ENCODE peak calls at places on chromosome 21, in nine cellular contexts. L is fibroblast of pulmonary artery, P is pancreas, I is neuronal stem cell, X is testis, W is HFF-Myc, Q is MM.1S, T is adipocyte, S is H1. U is an unnamed sample.

GRCh38 chr21:39084073-39084472 is 99.2 kb downstream of the PSMG1 start:
- DNase-seq in L (no peak), P (no peak), I (no peak), X (no peak), W (no peak), Q (no peak), T (no peak), S (no peak), U (no peak)

GRCh38 chr21:26148071-26148470 is 22.5 kb downstream of the APP start:
- DNase-seq in L (peak; percentile 49), P (no peak), I (peak; percentile 73), X (no peak), W (no peak), Q (no peak), T (peak; percentile 38), S (no peak), U (peak; percentile 81)

GRCh38 chr21:41542727-41543126 is 34.8 kb upstream of the TMPRSS2 start:
- DNase-seq in L (no peak), P (no peak), I (no peak), X (no peak), W (no peak), Q (no peak), T (no peak), S (no peak), U (no peak)

GRCh38 chr21:36803801-36804452 is 105.0 kb downstream of the SIM2 start:
- DNase-seq in L (no peak), P (no peak), I (no peak), X (no peak), W (no peak), Q (no peak), T (no peak), S (no peak), U (no peak)

GRCh38 chr21:26055841-26056264 is 114.7 kb downstream of the APP start:
- DNase-seq in L (no peak), P (no peak), I (no peak), X (no peak), W (no peak), Q (no peak), T (no peak), S (no peak), U (no peak)

GRCh38 chr21:39064325-39065012 is 118.8 kb downstream of the PSMG1 start:
- DNase-seq in L (no peak), P (no peak), I (no peak), X (no peak), W (no peak), Q (no peak), T (no peak), S (no peak), U (peak; percentile 17)

GRCh38 chr21:21019681-21020080 is 21.5 kb downstream of the NCAM2 start:
- DNase-seq in L (no peak), P (no peak), I (no peak), X (no peak), W (no peak), Q (no peak), T (no peak), S (no peak), U (no peak)

GRCh38 chr21:21295303-21295702 is 297.1 kb downstream of the NCAM2 start:
- DNase-seq in L (no peak), P (no peak), I (no peak), X (no peak), W (no peak), Q (no peak), T (no peak), S (no peak), U (no peak)

GRCh38 chr21:31558839-31559367 is 100.6 kb upstream of the SOD1 start:
- DNase-seq in L (peak; percentile 95), P (peak; percentile 76), I (peak; percentile 96), X (peak; percentile 96), W (peak; percentile 29), Q (peak; percentile 99), T (peak; percentile 96), S (peak; percentile 92), U (peak; percentile 98)

GRCh38 chr21:37339527-37339889 is 27.1 kb upstream of the DYRK1A start:
- DNase-seq in L (peak; percentile 57), P (no peak), I (no peak), X (no peak), W (no peak), Q (no peak), T (peak; percentile 41), S (no peak), U (no peak)

GRCh38 chr21:38495242-38495641 is 3.0 kb downstream of the ERG start:
- DNase-seq in L (no peak), P (no peak), I (no peak), X (no peak), W (no peak), Q (no peak), T (no peak), S (no peak), U (no peak)

GRCh38 chr21:41878831-41879189 is 334 bp downstream of the PRDM15 start:
- DNase-seq in L (peak; percentile 84), P (peak; percentile 83), I (peak; percentile 67), X (peak; percentile 77), W (peak; percentile 30), Q (peak; percentile 93), T (peak; percentile 94), S (no peak), U (peak; percentile 88)

DNA sequence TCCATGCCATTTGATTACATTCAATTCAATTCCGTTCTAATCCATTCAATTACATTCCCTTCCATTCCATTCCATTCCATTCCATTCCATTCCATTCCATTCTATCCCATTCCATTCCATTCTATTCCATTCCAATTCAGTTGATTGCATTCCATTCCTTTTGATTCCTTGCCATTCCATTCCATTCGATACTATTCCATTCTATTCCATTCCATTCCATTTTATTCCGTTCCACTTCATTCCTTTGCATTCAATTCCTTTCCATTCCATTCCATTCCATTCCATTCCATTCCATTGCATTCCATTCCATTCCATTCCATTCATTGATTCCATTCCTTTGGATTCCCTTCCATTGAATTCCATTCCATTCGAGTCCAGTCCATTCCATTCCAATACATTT is 2574.0 kb upstream of the TPTE start:
- DNase-seq in L (no peak), P (no peak), I (no peak), X (no peak), W (no peak), Q (no peak), T (no peak), S (no peak), U (no peak)
- H3K4me3 ChIP-seq in L (no peak overlapping the region), P (no peak overlapping the region), I (no peak overlapping the region), X (no peak overlapping the region), W (no peak overlapping the region), Q (no peak overlapping the region), T (no peak overlapping the region), S (no peak overlapping the region), U (peak overlapping the region; percentile 54)

GRCh38 chr21:42942244-42942643 is 16.8 kb upstream of the ERVH48-1 start:
- DNase-seq in L (no peak), P (no peak), I (no peak), X (no peak), W (no peak), Q (no peak), T (no peak), S (no peak), U (peak; percentile 29)

GRCh38 chr21:42941696-42942085 is 16.3 kb upstream of the ERVH48-1 start:
- DNase-seq in L (no peak), P (no peak), I (no peak), X (no peak), W (no peak), Q (peak; percentile 5), T (no peak), S (no peak), U (peak; percentile 35)

GRCh38 chr21:42937960-42938580 is 12.6 kb upstream of the ERVH48-1 start:
- DNase-seq in L (no peak), P (no peak), I (no peak), X (no peak), W (no peak), Q (no peak), T (no peak), S (no peak), U (no peak)

GRCh38 chr21:42939581-42940413 is 14.4 kb upstream of the ERVH48-1 start:
- DNase-seq in L (peak; percentile 98), P (peak; percentile 74), I (no peak), X (peak; percentile 78), W (peak; percentile 94), Q (no peak), T (peak; percentile 98), S (no peak), U (peak; percentile 35)
- H3K4me3 ChIP-seq in L (peak overlapping the region; percentile 19), P (no peak overlapping the region), I (no peak overlapping the region), X (no peak overlapping the region), W (peak overlapping the region; percentile 26), Q (no peak overlapping the region), T (peak overlapping the region; percentile 70), S (no peak overlapping the region), U (no peak overlapping the region)

GRCh38 chr21:34884346-34884929 is 164.7 kb downstream of the RUNX1 start:
- DNase-seq in L (no peak), P (no peak), I (no peak), X (no peak), W (no peak), Q (no peak), T (peak; percentile 42), S (no peak), U (no peak)
- H3K4me3 ChIP-seq in L (peak overlapping the region; percentile 85), P (no peak overlapping the region), I (no peak overlapping the region), X (no peak overlapping the region), W (peak overlapping the region; percentile 64), Q (no peak overlapping the region), T (peak overlapping the region; percentile 97), S (no peak overlapping the region), U (no peak overlapping the region)

DNA sequence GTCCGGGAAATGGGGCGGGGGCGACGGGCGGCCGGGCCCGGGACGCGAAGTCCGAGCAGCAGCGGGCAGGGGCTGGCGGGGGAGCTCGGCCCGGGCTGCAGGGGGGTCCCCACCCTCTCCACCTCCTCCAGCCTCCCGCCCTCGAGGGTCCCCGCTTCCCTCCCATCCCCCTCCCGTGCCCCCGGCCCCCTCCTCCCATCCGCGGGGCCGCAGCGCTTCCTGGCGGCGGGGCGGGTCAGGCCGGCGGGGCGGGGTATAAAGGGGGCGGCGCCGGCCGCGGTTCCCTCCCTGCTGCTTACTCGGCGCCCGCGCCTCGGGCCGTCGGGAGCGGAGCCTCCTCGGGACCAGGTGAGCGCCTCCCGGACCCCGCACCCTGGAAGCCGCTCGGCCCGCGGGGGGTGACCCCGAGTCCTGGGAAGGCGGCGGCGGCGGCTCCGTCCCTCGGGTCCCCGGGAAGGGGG is at the start of gene COL6A2:
- DNase-seq in L (peak; percentile 63), P (no peak), I (peak; percentile 54), X (peak; percentile 67), W (no peak), Q (no peak), T (peak; percentile 89), S (peak; percentile 15), U (peak; percentile 91)
- H3K4me3 ChIP-seq in L (peak within 1 kb of the TSS; percentile 78), P (peak within 1 kb of the TSS; percentile 23), I (peak within 1 kb of the TSS; percentile 78), X (peak within 1 kb of the TSS; percentile 74), W (peak within 1 kb of the TSS; percentile 88), Q (no peak within 1 kb of the TSS), T (peak within 1 kb of the TSS; percentile 92), S (peak within 1 kb of the TSS; percentile 72), U (peak within 1 kb of the TSS; percentile 82)

U was measured in endodermal cell.